ENCODE peak calls at places on chromosome 1, in ten cellular contexts. M, D, P, X, L, T, E, C, W and G are unnamed samples.
A peak's percentile ranks its signal among the peaks of the same experiment; 100 is the strongest.

GRCh38 chr1:232610187-232610901 is 19.6 kb downstream of the SIPA1L2 start:
- DNase-seq in X (no peak), E (no peak), C (no peak), W (no peak), L (no peak), P (no peak), D (no peak), T (no peak), M (no peak), G (no peak)

GRCh38 chr1:228272831-228273571 is 65.2 kb downstream of the OBSCN start:
- DNase-seq in M (no peak), L (no peak), W (no peak), X (no peak), C (no peak), T (no peak), P (no peak), E (no peak), D (no peak), G (no peak)

GRCh38 chr1:37338658-37339057 is 135.7 kb upstream of the ZC3H12A start:
- DNase-seq in X (no peak), E (no peak), L (no peak), C (no peak), P (no peak), D (peak; percentile 80), T (no peak), M (no peak), W (no peak), G (no peak)

GRCh38 chr1:200535605-200536004 is 84.9 kb downstream of the KIF14 start:
- DNase-seq in X (peak; percentile 25), L (no peak), P (no peak), C (peak; percentile 61), D (peak; percentile 20), T (peak; percentile 37), W (no peak), M (no peak), E (peak; percentile 33), G (no peak)

GRCh38 chr1:56414728-56415224 is 164.6 kb downstream of the PLPP3 start:
- DNase-seq in W (no peak), D (peak; percentile 70), C (peak; percentile 45), L (no peak), M (no peak), T (no peak), E (no peak), P (no peak), X (no peak), G (no peak)

GRCh38 chr1:32100359-32100758 is 7.5 kb upstream of the KPNA6 start:
- DNase-seq in X (no peak), W (no peak), M (no peak), C (no peak), P (no peak), E (no peak), D (no peak), L (no peak), T (no peak), G (no peak)

GRCh38 chr1:31182352-31182751 is 57.3 kb downstream of the NKAIN1 start:
- DNase-seq in T (peak; percentile 34), L (peak; percentile 97), P (peak; percentile 62), W (peak; percentile 63), C (peak; percentile 95), X (peak; percentile 38), M (peak; percentile 97), D (no peak), E (peak; percentile 61), G (peak; percentile 79)

GRCh38 chr1:108706643-108707042 is 6.1 kb upstream of the FNDC7 start:
- DNase-seq in D (no peak), W (no peak), E (no peak), T (no peak), M (no peak), C (no peak), L (no peak), X (no peak), P (no peak), G (no peak)

GRCh38 chr1:109768335-109768650 is 4.6 kb upstream of the EPS8L3 start:
- DNase-seq in C (no peak), W (no peak), T (no peak), L (no peak), D (no peak), E (no peak), X (no peak), P (peak; percentile 1), M (no peak), G (no peak)